ENCODE peak calls at places on chromosomes 11 and 22, in seven cellular contexts. F is ureter; E is CD8-positive, alpha-beta T cell; R is stomach; B is mucosa of descending colon; C is psoas muscle; D is HepG2. P is an unnamed sample.
A peak's percentile ranks its signal among the peaks of the same experiment; 100 is the strongest.

GRCh38 chr22:44224166-44224565 is 43.4 kb downstream of the PARVG start:
- DNase-seq in F (no peak), E (no peak), C (no peak), B (no peak), R (no peak), D (no peak), P (no peak)

GRCh38 chr11:68743539-68743938 is 7.8 kb downstream of the TESMIN start:
- DNase-seq in E (no peak), D (no peak), B (no peak), F (no peak), C (no peak), R (no peak), P (no peak)

GRCh38 chr11:98099371-98099770 is 921.4 kb upstream of the CNTN5 start:
- DNase-seq in B (no peak), R (no peak), E (no peak), D (no peak), F (no peak), C (no peak), P (no peak)

GRCh38 chr11:121367434-121367833 is 74.9 kb downstream of the SC5D start:
- DNase-seq in R (no peak), D (no peak), E (no peak), C (no peak), F (no peak), B (peak; percentile 12), P (peak; percentile 47)

GRCh38 chr11:30585067-30585891 is 874 bp downstream of the MPPED2 start:
- DNase-seq in C (peak; percentile 28), E (no peak), F (peak; percentile 53), B (no peak), R (peak; percentile 28), D (no peak), P (no peak)

GRCh38 chr11:118161786-118162185 is 9.2 kb upstream of the SCN4B start:
- DNase-seq in E (no peak), B (no peak), R (no peak), D (no peak), C (no peak), F (no peak), P (no peak)

GRCh38 chr11:60363542-60364525 is 14.5 kb upstream of the MS4A7 start:
- DNase-seq in D (peak; percentile 58), R (peak; percentile 71), B (peak; percentile 83), C (no peak), F (peak; percentile 63), E (peak; percentile 38), P (peak; percentile 36)

GRCh38 chr22:26669060-26669481 is 11.7 kb downstream of the MIAT start:
- DNase-seq in F (no peak), C (no peak), B (peak; percentile 36), R (no peak), D (peak; percentile 32), E (no peak), P (no peak)

GRCh38 chr11:109726061-109726460 is 304.1 kb downstream of the C11orf87 start:
- DNase-seq in E (no peak), C (no peak), R (no peak), B (no peak), F (no peak), D (no peak), P (no peak)

GRCh38 chr11:75275581-75275980 is 35.0 kb downstream of the TPBGL start:
- DNase-seq in R (peak; percentile 57), F (peak; percentile 66), D (no peak), C (no peak), E (peak; percentile 84), B (peak; percentile 62), P (peak; percentile 76)

GRCh38 chr11:29336727-29337212 is 680.1 kb downstream of the KCNA4 start:
- DNase-seq in E (no peak), D (no peak), C (no peak), R (no peak), B (no peak), F (no peak), P (no peak)

GRCh38 chr11:35610636-35611035 is 7.6 kb upstream of the FJX1 start:
- DNase-seq in C (no peak), F (no peak), R (no peak), D (no peak), E (no peak), B (no peak), P (no peak)

GRCh38 chr22:25062378-25063095 is 110.0 kb downstream of the KIAA1671 start:
- DNase-seq in C (no peak), R (no peak), F (no peak), E (peak; percentile 96), D (no peak), B (peak; percentile 47), P (peak; percentile 85)

GRCh38 chr11:78657441-78657840 is 82.8 kb upstream of the NARS2 start:
- DNase-seq in C (no peak), F (no peak), B (no peak), D (no peak), E (no peak), R (no peak), P (no peak)

GRCh38 chr11:70662691-70663098 is 264.4 kb downstream of the CTTN start:
- DNase-seq in B (no peak), D (no peak), F (no peak), E (peak; percentile 6), R (no peak), C (no peak), P (no peak)

GRCh38 chr22:22348127-22348814 is 103.7 kb downstream of the VPREB1 start:
- DNase-seq in R (no peak), C (no peak), E (no peak), B (no peak), D (peak; percentile 45), F (no peak), P (no peak)

GRCh38 chr11:72375241-72375640 is 59.1 kb downstream of the CLPB start:
- DNase-seq in E (no peak), D (no peak), F (no peak), R (no peak), C (no peak), B (no peak), P (no peak)

GRCh38 chr11:117861151-117862018 is 15.1 kb downstream of the FXYD6 start:
- DNase-seq in R (peak; percentile 24), C (no peak), B (no peak), E (no peak), F (peak; percentile 42), D (no peak), P (no peak)

GRCh38 chr11:67503119-67504022 is 1.8 kb downstream of the PITPNM1 start:
- DNase-seq in F (no peak), E (no peak), B (no peak), R (no peak), D (no peak), C (no peak), P (no peak)

GRCh38 chr11:110091995-110092576 is 1.1 kb upstream of the ZC3H12C start:
- DNase-seq in B (no peak), D (peak; percentile 7), F (no peak), E (no peak), C (no peak), R (no peak), P (no peak)

GRCh38 chr11:59154585-59154984 is 11.9 kb downstream of the FAM111A start:
- DNase-seq in C (no peak), B (no peak), F (no peak), E (no peak), R (no peak), D (no peak), P (no peak)

GRCh38 chr11:95042239-95042638 is 7.0 kb upstream of the KDM4F start:
- DNase-seq in E (no peak), F (no peak), R (no peak), C (no peak), B (no peak), D (no peak), P (no peak)

GRCh38 chr11:1564535-1565172 is 7.4 kb downstream of the DUSP8 start:
- DNase-seq in D (no peak), E (peak; percentile 31), F (no peak), B (peak; percentile 60), C (peak; percentile 74), R (no peak), P (no peak)

GRCh38 chr22:30744224-30744623 is 49.5 kb downstream of the OSBP2 start:
- DNase-seq in C (no peak), R (no peak), D (no peak), B (no peak), F (no peak), E (no peak), P (no peak)

GRCh38 chr22:44871782-44872181 is 119.4 kb downstream of the ARHGAP8 start:
- DNase-seq in E (no peak), D (no peak), F (no peak), R (no peak), B (no peak), C (no peak), P (no peak)

GRCh38 chr11:6825333-6825744 is 20.1 kb upstream of the OR10A5 start:
- DNase-seq in D (no peak), R (no peak), F (no peak), E (no peak), B (no peak), C (no peak), P (no peak)

GRCh38 chr11:111186308-111186967 is 59.1 kb upstream of the POU2AF2 start:
- DNase-seq in E (no peak), F (no peak), C (no peak), R (no peak), D (no peak), B (no peak), P (no peak)